ENCODE peak calls at places on chromosomes 4 and X, in four cellular contexts. I is A172; U is activated CD4-positive, alpha-beta T cell treated with anti-CD3 and anti-CD28 coated beads, Interleukin-2, amount 50 U/mL, for 1 hour; H is HTR-8/SVneo. Q is an unnamed sample.

GRCh38 chr4:6225469-6225868 is 25.1 kb upstream of the JAKMIP1 start:
- DNase-seq in U (no peak), H (peak; percentile 48), I (peak; percentile 41), Q (no peak)

GRCh38 chr4:6541789-6542188 is 33.2 kb upstream of the MAN2B2 start:
- DNase-seq in I (peak; percentile 69), H (peak; percentile 36), U (no peak), Q (no peak)

GRCh38 chr4:161792991-161793390 is 370.8 kb downstream of the FSTL5 start:
- DNase-seq in I (no peak), U (no peak), H (no peak), Q (no peak)

GRCh38 chrX:118325453-118325852 is 20.5 kb upstream of the WDR44 start:
- DNase-seq in U (no peak), I (no peak), H (no peak), Q (no peak)

GRCh38 chr4:24794111-24794860 is 1.1 kb upstream of the SOD3 start:
- DNase-seq in H (no peak), I (peak; percentile 74), U (no peak), Q (no peak)

GRCh38 chr4:2044542-2045517 is 14.3 kb upstream of the NAT8L start:
- DNase-seq in H (no peak), I (no peak), U (no peak), Q (no peak)

GRCh38 chr4:48290146-48290772 is 20.6 kb upstream of the TEC start:
- DNase-seq in H (peak; percentile 27), U (no peak), I (peak; percentile 27), Q (peak; percentile 22)

GRCh38 chrX:33840176-33840575 is 291.9 kb downstream of the FAM47A start:
- DNase-seq in H (no peak), I (no peak), U (no peak), Q (no peak)

GRCh38 chr4:15376594-15376993 is 51.2 kb upstream of the C1QTNF7 start:
- DNase-seq in H (no peak), U (no peak), I (no peak), Q (no peak)

GRCh38 chr4:6749340-6750171 is 33.0 kb upstream of the KIAA0232 start:
- DNase-seq in I (peak; percentile 88), H (peak; percentile 34), U (no peak), Q (no peak)

GRCh38 chrX:24260827-24261550 is 52.9 kb downstream of the SUPT20HL2 start:
- DNase-seq in U (no peak), I (peak; percentile 66), H (no peak), Q (no peak)

GRCh38 chr4:105569014-105569850 is 16.8 kb downstream of the ARHGEF38 start:
- DNase-seq in I (no peak), H (no peak), U (no peak), Q (peak; percentile 62)

GRCh38 chr4:95107635-95108034 is 349.9 kb downstream of the BMPR1B start:
- DNase-seq in H (no peak), U (no peak), I (no peak), Q (no peak)

GRCh38 chr4:86939123-86939522 is 4.3 kb downstream of the AFF1 start:
- DNase-seq in U (no peak), H (no peak), I (no peak), Q (no peak)

GRCh38 chr4:4541040-4541631 is 712 bp downstream of the STX18 start:
- DNase-seq in H (peak; percentile 29), I (peak; percentile 38), U (peak; percentile 8), Q (peak; percentile 45)

GRCh38 chr4:182978152-182978827 is 61.1 kb upstream of the DCTD start:
- DNase-seq in I (peak; percentile 91), H (no peak), U (no peak), Q (peak; percentile 69)

GRCh38 chrX:25555521-25555920 is 539.8 kb upstream of the ARX start:
- DNase-seq in I (no peak), U (no peak), H (no peak), Q (no peak)

GRCh38 chr4:139866270-139866962 is 200.8 kb downstream of the MGST2 start:
- DNase-seq in H (no peak), I (no peak), U (no peak), Q (no peak)

GRCh38 chrX:49157194-49157593 is 5.4 kb upstream of the MAGIX start:
- DNase-seq in I (no peak), U (no peak), H (no peak), Q (no peak)

GRCh38 chrX:47235691-47236103 is 2.9 kb downstream of the USP11 start:
- DNase-seq in U (no peak), H (no peak), I (no peak), Q (no peak)

GRCh38 chrX:129786210-129786651 is 6.5 kb downstream of the SASH3 start:
- DNase-seq in H (no peak), U (no peak), I (no peak), Q (no peak)

GRCh38 chr4:151599876-151600275 is 160.9 kb downstream of the GATB start:
- DNase-seq in U (no peak), I (no peak), H (no peak), Q (peak; percentile 52)

GRCh38 chrX:15683193-15683592 is 18.6 kb upstream of the CLTRN start:
- DNase-seq in I (no peak), H (no peak), U (no peak), Q (no peak)

GRCh38 chrX:102745513-102746133 is 25.1 kb downstream of the GPRASP3 start:
- DNase-seq in U (no peak), I (no peak), H (no peak), Q (no peak)

GRCh38 chr4:177016541-177017141 is 223.9 kb upstream of the VEGFC start:
- DNase-seq in U (no peak), I (no peak), H (peak; percentile 40), Q (peak; percentile 97)

GRCh38 chr4:125961626-125962025 is 646.9 kb downstream of the FAT4 start:
- DNase-seq in U (no peak), I (no peak), H (no peak), Q (no peak)

GRCh38 chr4:100019821-100020220 is 69.7 kb upstream of the H2AZ1 start:
- DNase-seq in U (no peak), H (no peak), I (no peak), Q (no peak)

GRCh38 chr4:150581611-150582010 is 340 bp upstream of the MAB21L2 start:
- DNase-seq in I (no peak), H (peak; percentile 59), U (no peak), Q (no peak)

GRCh38 chr4:48102303-48102702 is 31.7 kb downstream of the TXK start:
- DNase-seq in U (no peak), I (no peak), H (no peak), Q (no peak)

GRCh38 chr4:80413096-80413495 is 77.6 kb downstream of the CFAP299 start:
- DNase-seq in I (no peak), H (no peak), U (no peak), Q (no peak)

GRCh38 chr4:15006416-15007024 is 4.2 kb downstream of the CPEB2 start:
- DNase-seq in U (no peak), H (no peak), I (no peak), Q (no peak)

GRCh38 chr4:7872264-7872771 is 67.3 kb downstream of the AFAP1 start:
- DNase-seq in H (peak; percentile 71), I (no peak), U (no peak), Q (peak; percentile 77)

GRCh38 chrX:123083924-123084323 is 100.2 kb upstream of the GRIA3 start:
- DNase-seq in U (no peak), I (no peak), H (no peak), Q (peak; percentile 87)

GRCh38 chr4:107156443-107156842 is 120.3 kb upstream of the DKK2 start:
- DNase-seq in I (no peak), H (no peak), U (no peak), Q (peak; percentile 34)

GRCh38 chr4:74311696-74312313 is 3.5 kb downstream of the EPGN start:
- DNase-seq in I (peak; percentile 54), H (peak; percentile 14), U (no peak), Q (no peak)

GRCh38 chr4:107757860-107758476 is 37.9 kb upstream of the PAPSS1 start:
- DNase-seq in I (peak; percentile 25), U (no peak), H (no peak), Q (no peak)

GRCh38 chrX:355329-356050 is 31.2 kb downstream of the PPP2R3B start:
- DNase-seq in I (no peak), U (no peak), H (no peak), Q (no peak)

GRCh38 chrX:153876112-153876491 is 9.9 kb downstream of the L1CAM start:
- DNase-seq in U (no peak), H (no peak), I (no peak), Q (no peak)

Q was measured in foreskin keratinocyte.